ENCODE peak calls at places on chromosome 14, in four cellular contexts. One of them, this sample, is unnamed.

GRCh38 chr14:43479751-43480150 is 1027.3 kb downstream of the FSCB start:
- DNase-seq in esophagus squamous epithelium: no peak
- DNase-seq in cardiac muscle cell: no peak
- DNase-seq in GM12865: no peak
- DNase-seq in this sample: no peak

GRCh38 chr14:58788655-58789054 is 150.9 kb downstream of the DACT1 start:
- DNase-seq in esophagus squamous epithelium: no peak
- DNase-seq in cardiac muscle cell: no peak
- DNase-seq in GM12865: no peak
- DNase-seq in this sample: no peak

GRCh38 chr14:26163761-26164160 is 434.1 kb downstream of the NOVA1 start:
- DNase-seq in esophagus squamous epithelium: no peak
- DNase-seq in cardiac muscle cell: peak
- DNase-seq in GM12865: no peak
- DNase-seq in this sample: no peak

GRCh38 chr14:86787782-86788181 is 1205.2 kb downstream of the GALC start:
- DNase-seq in esophagus squamous epithelium: no peak
- DNase-seq in cardiac muscle cell: peak
- DNase-seq in GM12865: no peak
- DNase-seq in this sample: no peak

GRCh38 chr14:103886304-103887169 is 39.2 kb upstream of the PPP1R13B start:
- DNase-seq in esophagus squamous epithelium: no peak
- DNase-seq in cardiac muscle cell: peak
- DNase-seq in GM12865: no peak
- DNase-seq in this sample: no peak

GRCh38 chr14:24439830-24440605 is 2.6 kb downstream of the SDR39U1 start:
- DNase-seq in esophagus squamous epithelium: no peak
- DNase-seq in cardiac muscle cell: no peak
- DNase-seq in GM12865: no peak
- DNase-seq in this sample: no peak

GRCh38 chr14:87160964-87161363 is 832.0 kb downstream of the GALC start:
- DNase-seq in esophagus squamous epithelium: no peak
- DNase-seq in cardiac muscle cell: no peak
- DNase-seq in GM12865: no peak
- DNase-seq in this sample: no peak

GRCh38 chr14:94673781-94674231 is 61.6 kb downstream of the SERPINA3 start:
- DNase-seq in esophagus squamous epithelium: no peak
- DNase-seq in cardiac muscle cell: peak
- DNase-seq in GM12865: no peak
- DNase-seq in this sample: no peak

GRCh38 chr14:22319526-22320352 is 269.3 kb downstream of the DAD1 start:
- DNase-seq in esophagus squamous epithelium: no peak
- DNase-seq in cardiac muscle cell: peak
- DNase-seq in GM12865: peak
- DNase-seq in this sample: peak

GRCh38 chr14:104091061-104091926 is 5.8 kb downstream of the ASPG start:
- DNase-seq in esophagus squamous epithelium: no peak
- DNase-seq in cardiac muscle cell: no peak
- DNase-seq in GM12865: no peak
- DNase-seq in this sample: no peak

GRCh38 chr14:19974844-19975243 is 547 bp upstream of the OR4K15 start:
- DNase-seq in esophagus squamous epithelium: no peak
- DNase-seq in cardiac muscle cell: no peak
- DNase-seq in GM12865: no peak
- DNase-seq in this sample: no peak

GRCh38 chr14:103527408-103528157 is 1.4 kb upstream of the TRMT61A start:
- DNase-seq in esophagus squamous epithelium: no peak
- DNase-seq in cardiac muscle cell: no peak
- DNase-seq in GM12865: peak
- DNase-seq in this sample: peak

GRCh38 chr14:99807413-99808132 is 14.4 kb downstream of the EML1 start:
- DNase-seq in esophagus squamous epithelium: no peak
- DNase-seq in cardiac muscle cell: peak
- DNase-seq in GM12865: no peak
- DNase-seq in this sample: no peak
- TF ChIP-seq CTCF in esophagus squamous epithelium: no peak
- TF ChIP-seq CTCF in cardiac muscle cell: no peak
- TF ChIP-seq CTCF in GM12865: no peak
- TF ChIP-seq CTCF in this sample: no peak

GRCh38 chr14:68297871-68298468 is 478.4 kb downstream of the RAD51B start:
- DNase-seq in esophagus squamous epithelium: no peak
- DNase-seq in cardiac muscle cell: peak
- DNase-seq in GM12865: no peak
- DNase-seq in this sample: no peak
- TF ChIP-seq CTCF in esophagus squamous epithelium: no peak
- TF ChIP-seq CTCF in cardiac muscle cell: peak
- TF ChIP-seq CTCF in GM12865: no peak
- TF ChIP-seq CTCF in this sample: no peak

GRCh38 chr14:32013083-32013482 is 64.0 kb upstream of the ARHGAP5 start:
- DNase-seq in esophagus squamous epithelium: no peak
- DNase-seq in cardiac muscle cell: peak
- DNase-seq in GM12865: no peak
- DNase-seq in this sample: no peak
- TF ChIP-seq CTCF in esophagus squamous epithelium: no peak
- TF ChIP-seq CTCF in cardiac muscle cell: peak
- TF ChIP-seq CTCF in GM12865: no peak
- TF ChIP-seq CTCF in this sample: no peak

DNA sequence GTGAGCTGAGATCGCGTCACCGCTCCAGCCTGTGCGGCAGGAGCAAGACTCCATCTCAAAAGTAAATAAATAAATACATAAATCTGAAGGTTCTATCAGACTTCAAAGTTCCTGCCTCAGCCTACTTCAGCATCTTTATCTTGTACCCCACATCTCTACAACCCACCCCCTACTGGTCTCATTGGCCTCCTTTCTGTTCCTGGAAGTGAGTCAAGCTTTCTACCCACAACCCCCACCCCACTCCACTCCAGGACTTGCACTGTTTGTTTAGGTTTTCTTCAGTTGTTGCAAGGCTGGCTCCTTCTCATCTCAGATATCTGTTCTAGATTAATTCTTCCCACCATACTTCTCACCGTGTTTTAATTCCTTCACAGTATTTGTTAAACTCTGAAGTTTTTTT is 714 bp upstream of the PSMC6 start:
- DNase-seq in esophagus squamous epithelium: no peak
- DNase-seq in cardiac muscle cell: peak
- DNase-seq in GM12865: peak
- DNase-seq in this sample: no peak
- TF ChIP-seq CTCF in esophagus squamous epithelium: no peak
- TF ChIP-seq CTCF in cardiac muscle cell: no peak
- TF ChIP-seq CTCF in GM12865: no peak
- TF ChIP-seq CTCF in this sample: no peak

This sample was measured in GM13977.